ENCODE peak calls at places on chromosomes 2 and 18, in four cellular contexts. W is GM06990, D is AG09319, P is K562. L is an unnamed sample.

GRCh38 chr2:72676341-72677025 is 149.3 kb downstream of the EXOC6B start:
- DNase-seq in W (no peak), D (no peak), P (no peak), L (no peak)

GRCh38 chr2:156826342-156826933 is 390.3 kb downstream of the GPD2 start:
- DNase-seq in W (no peak), D (no peak), P (no peak), L (no peak)

GRCh38 chr18:73691624-73692023 is 456.0 kb downstream of the FBXO15 start:
- DNase-seq in W (no peak), D (no peak), P (no peak), L (no peak)

GRCh38 chr18:59266019-59266369 is 7.3 kb downstream of the RAX start:
- DNase-seq in W (no peak), D (no peak), P (no peak), L (no peak)

GRCh38 chr2:230784840-230785239 is 72.2 kb downstream of the CAB39 start:
- DNase-seq in W (no peak), D (no peak), P (no peak), L (no peak)

GRCh38 chr2:121521359-121521758 is 9.3 kb upstream of the RNU4ATAC start:
- DNase-seq in W (no peak), D (no peak), P (no peak), L (no peak)

GRCh38 chr18:36758001-36758400 is 70.8 kb downstream of the TPGS2 start:
- DNase-seq in W (no peak), D (no peak), P (no peak), L (no peak)

GRCh38 chr2:238202326-238203103 is 980 bp downstream of the ILKAP start:
- DNase-seq in W (no peak), D (no peak), P (no peak), L (peak; percentile 51)

GRCh38 chr2:218360453-218360852 is 3.8 kb downstream of the CATIP start:
- DNase-seq in W (no peak), D (no peak), P (peak; percentile 37), L (no peak)

GRCh38 chr2:233323851-233324250 is 16.2 kb downstream of the SAG start:
- DNase-seq in W (no peak), D (no peak), P (no peak), L (no peak)

GRCh38 chr2:8120979-8121825 is 560.7 kb upstream of the ID2 start:
- DNase-seq in W (no peak), D (no peak), P (no peak), L (no peak)

GRCh38 chr18:79755496-79756142 is 42.1 kb upstream of the KCNG2 start:
- DNase-seq in W (no peak), D (no peak), P (no peak), L (no peak)

GRCh38 chr2:28247326-28247725 is 145.3 kb upstream of the FOSL2 start:
- DNase-seq in W (no peak), D (no peak), P (no peak), L (no peak)

GRCh38 chr2:64400733-64401500 is 53.0 kb upstream of the LGALSL start:
- DNase-seq in W (no peak), D (no peak), P (no peak), L (no peak)

GRCh38 chr2:183035954-183036669 is 2.1 kb downstream of the NCKAP1 start:
- DNase-seq in W (peak; percentile 64), D (no peak), P (no peak), L (peak; percentile 61)

GRCh38 chr18:23689616-23690504 is 607 bp downstream of the LAMA3 start:
- DNase-seq in W (no peak), D (no peak), P (no peak), L (peak; percentile 49)

GRCh38 chr2:63055510-63056308 is 5.1 kb downstream of the OTX1 start:
- DNase-seq in W (peak; percentile 31), D (no peak), P (no peak), L (peak; percentile 29)

GRCh38 chr2:237765875-237766274 is 32.7 kb upstream of the RBM44 start:
- DNase-seq in W (no peak), D (no peak), P (no peak), L (no peak)

GRCh38 chr2:66435549-66435875 is 587 bp downstream of the MEIS1 start:
- DNase-seq in W (no peak), D (no peak), P (peak; percentile 19), L (no peak)

GRCh38 chr2:26765475-26766200 is 1.6 kb downstream of the SLC35F6 start:
- DNase-seq in W (no peak), D (no peak), P (no peak), L (no peak)

GRCh38 chr18:57705861-57706590 is 84.4 kb upstream of the NARS1 start:
- DNase-seq in W (no peak), D (no peak), P (no peak), L (no peak)

GRCh38 chr2:191701696-191702095 is 23.8 kb downstream of the NABP1 start:
- DNase-seq in W (no peak), D (no peak), P (no peak), L (no peak)

GRCh38 chr2:29114841-29115609 is at the start of gene CLIP4:
- DNase-seq in W (peak; percentile 80), D (peak; percentile 20), P (peak; percentile 15), L (peak; percentile 91)

GRCh38 chr2:159010340-159010739 is 41.9 kb downstream of the TANC1 start:
- DNase-seq in W (no peak), D (no peak), P (no peak), L (no peak)

GRCh38 chr2:68516051-68516771 is 48.8 kb downstream of the APLF start:
- DNase-seq in W (no peak), D (no peak), P (no peak), L (no peak)

GRCh38 chr2:158586491-158586890 is 129.7 kb downstream of the PKP4 start:
- DNase-seq in W (no peak), D (peak; percentile 56), P (no peak), L (no peak)

GRCh38 chr2:153071090-153071489 is 352.7 kb downstream of the ARL6IP6 start:
- DNase-seq in W (no peak), D (no peak), P (no peak), L (no peak)

GRCh38 chr2:113406114-113406513 is 31.4 kb upstream of the ZNG1B start:
- DNase-seq in W (peak; percentile 36), D (no peak), P (no peak), L (no peak)

GRCh38 chr2:134408386-134408785 is 154.5 kb downstream of the MGAT5 start:
- DNase-seq in W (no peak), D (no peak), P (no peak), L (no peak)

GRCh38 chr2:85682378-85682777 is 11.8 kb upstream of the GNLY start:
- DNase-seq in W (no peak), D (no peak), P (no peak), L (no peak)

GRCh38 chr2:120461092-120461491 is 115.2 kb downstream of the INHBB start:
- DNase-seq in W (no peak), D (no peak), P (no peak), L (no peak)

GRCh38 chr2:109284816-109285215 is 155.8 kb downstream of the SH3RF3 start:
- DNase-seq in W (no peak), D (no peak), P (no peak), L (no peak)

GRCh38 chr18:13447621-13448020 is 229.1 kb downstream of the LDLRAD4 start:
- DNase-seq in W (no peak), D (peak; percentile 48), P (no peak), L (no peak)

GRCh38 chr2:192201116-192201515 is 6.4 kb upstream of the TMEFF2 start:
- DNase-seq in W (no peak), D (no peak), P (no peak), L (no peak)

GRCh38 chr2:46056541-46056940 is 240.7 kb upstream of the EPAS1 start:
- DNase-seq in W (no peak), D (no peak), P (no peak), L (no peak)
- TF ChIP-seq CTCF in W (no peak), D (no peak), P (no peak), L (no peak)

DNA sequence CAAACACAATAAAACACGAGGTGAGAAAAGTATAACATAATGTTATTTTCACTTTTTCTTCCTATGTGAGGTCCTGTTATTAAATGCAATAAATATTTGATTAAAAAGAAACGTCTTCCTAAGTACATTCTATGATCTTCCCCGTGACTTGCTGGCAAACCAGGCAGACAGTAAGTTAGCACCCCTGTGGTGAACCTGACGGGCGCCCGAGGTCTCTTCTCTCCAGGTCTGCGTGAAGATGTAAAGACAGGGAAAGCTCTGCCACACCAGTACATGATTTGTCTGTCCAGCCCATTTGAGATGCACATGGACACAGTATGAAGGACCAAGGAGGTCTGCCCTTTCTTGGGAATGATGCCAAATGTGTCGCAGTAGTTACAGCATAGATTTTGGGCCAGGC is 57.6 kb downstream of the PTH2R start:
- DNase-seq in W (no peak), D (no peak), P (no peak), L (no peak)
- TF ChIP-seq CTCF in W (no peak), D (no peak), P (no peak), L (no peak)

GRCh38 chr2:104118889-104119288 is 735.0 kb upstream of the POU3F3 start:
- DNase-seq in W (no peak), D (no peak), P (no peak), L (no peak)

GRCh38 chr2:104125096-104125495 is 728.8 kb upstream of the POU3F3 start:
- DNase-seq in W (no peak), D (no peak), P (no peak), L (no peak)

DNA sequence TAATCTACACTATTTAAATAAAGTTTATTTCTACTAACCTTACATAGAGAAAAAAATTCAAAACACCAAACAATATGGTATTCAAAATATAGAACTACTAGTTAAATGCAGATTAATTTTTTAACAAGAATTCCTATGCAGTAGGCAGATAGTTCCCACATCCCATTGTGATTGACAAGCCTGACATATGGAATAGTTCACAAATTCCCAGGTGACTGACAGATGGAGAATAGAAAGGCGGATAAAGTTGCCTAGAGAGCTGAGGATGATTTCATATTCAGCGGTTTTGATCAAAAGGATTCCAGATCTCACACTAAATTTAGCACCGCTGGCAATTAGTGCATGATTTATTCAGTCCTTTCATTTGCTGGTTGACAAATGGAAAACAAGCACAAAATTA is 733.8 kb upstream of the POU3F3 start:
- DNase-seq in W (no peak), D (no peak), P (no peak), L (no peak)
- TF ChIP-seq CTCF in W (no peak), D (no peak), P (no peak), L (no peak)

GRCh38 chr2:239443666-239444567 is 43.1 kb upstream of the HDAC4 start:
- DNase-seq in W (no peak), D (no peak), P (no peak), L (no peak)

GRCh38 chr2:239442192-239442591 is 41.4 kb upstream of the HDAC4 start:
- DNase-seq in W (no peak), D (no peak), P (no peak), L (no peak)

GRCh38 chr2:239443102-239443620 is 42.3 kb upstream of the HDAC4 start:
- DNase-seq in W (no peak), D (no peak), P (no peak), L (no peak)

GRCh38 chr2:239444626-239445625 is 44.1 kb upstream of the HDAC4 start:
- DNase-seq in W (no peak), D (peak; percentile 15), P (no peak), L (no peak)

GRCh38 chr2:239445771-239446524 is 45.1 kb upstream of the HDAC4 start:
- DNase-seq in W (no peak), D (no peak), P (no peak), L (no peak)
- TF ChIP-seq CTCF in W (no peak), D (no peak), P (no peak), L (no peak)

GRCh38 chr2:142967060-142967459 is 89.6 kb downstream of the KYNU start:
- DNase-seq in W (no peak), D (no peak), P (no peak), L (no peak)
- TF ChIP-seq CTCF in W (no peak), D (no peak), P (no peak), L (no peak)

L was measured in GM20000.